ENCODE peak calls at places on chromosomes 3 and 15, in five cellular contexts. One of them, this sample, is unnamed.
A peak's percentile ranks its signal among the peaks of the same experiment; 100 is the strongest.

GRCh38 chr3:134449277-134449676 is 36.5 kb downstream of the ANAPC13 start:
- DNase-seq in adrenal gland: peak; percentile 39
- DNase-seq in GM12864: no peak
- DNase-seq in cardiac fibroblast: peak; percentile 68
- DNase-seq in CD8-positive, alpha-beta T cell: no peak
- DNase-seq in this sample: peak; percentile 72

GRCh38 chr3:48068886-48069285 is 52.7 kb upstream of the MAP4 start:
- DNase-seq in GM12864: no peak
- DNase-seq in adrenal gland: no peak
- DNase-seq in cardiac fibroblast: no peak
- DNase-seq in CD8-positive, alpha-beta T cell: no peak
- DNase-seq in this sample: peak; percentile 71

GRCh38 chr3:39705351-39705900 is 104.0 kb upstream of the MYRIP start:
- DNase-seq in adrenal gland: no peak
- DNase-seq in cardiac fibroblast: peak; percentile 42
- DNase-seq in GM12864: no peak
- DNase-seq in CD8-positive, alpha-beta T cell: no peak
- DNase-seq in this sample: peak; percentile 10

GRCh38 chr15:78875107-78875914 is 2.6 kb downstream of the MORF4L1 start:
- DNase-seq in GM12864: no peak
- DNase-seq in adrenal gland: no peak
- DNase-seq in CD8-positive, alpha-beta T cell: no peak
- DNase-seq in cardiac fibroblast: no peak
- DNase-seq in this sample: peak; percentile 26

GRCh38 chr15:59814409-59814808 is 125.3 kb upstream of the BNIP2 start:
- DNase-seq in cardiac fibroblast: no peak
- DNase-seq in CD8-positive, alpha-beta T cell: peak; percentile 41
- DNase-seq in GM12864: no peak
- DNase-seq in adrenal gland: no peak
- DNase-seq in this sample: no peak

GRCh38 chr3:16509721-16510619 is 3.5 kb downstream of the RFTN1 start:
- DNase-seq in adrenal gland: no peak
- DNase-seq in CD8-positive, alpha-beta T cell: no peak
- DNase-seq in cardiac fibroblast: no peak
- DNase-seq in GM12864: no peak
- DNase-seq in this sample: no peak

GRCh38 chr15:47196057-47196456 is 521.2 kb upstream of the SEMA6D start:
- DNase-seq in cardiac fibroblast: peak; percentile 92
- DNase-seq in GM12864: peak; percentile 18
- DNase-seq in adrenal gland: peak; percentile 86
- DNase-seq in CD8-positive, alpha-beta T cell: peak; percentile 14
- DNase-seq in this sample: peak; percentile 95

GRCh38 chr3:18396428-18396827 is 28.7 kb downstream of the SATB1 start:
- DNase-seq in CD8-positive, alpha-beta T cell: no peak
- DNase-seq in cardiac fibroblast: no peak
- DNase-seq in adrenal gland: no peak
- DNase-seq in GM12864: no peak
- DNase-seq in this sample: no peak

GRCh38 chr3:7877312-7877711 is 624.3 kb upstream of the LMCD1 start:
- DNase-seq in GM12864: no peak
- DNase-seq in adrenal gland: no peak
- DNase-seq in cardiac fibroblast: no peak
- DNase-seq in CD8-positive, alpha-beta T cell: no peak
- DNase-seq in this sample: no peak

GRCh38 chr3:186806173-186807055 is at the start of gene RFC4:
- DNase-seq in CD8-positive, alpha-beta T cell: peak; percentile 84
- DNase-seq in adrenal gland: peak; percentile 79
- DNase-seq in GM12864: peak; percentile 55
- DNase-seq in cardiac fibroblast: peak; percentile 65
- DNase-seq in this sample: peak; percentile 60

GRCh38 chr3:116037954-116038911 is 407.1 kb downstream of the LSAMP start:
- DNase-seq in GM12864: peak; percentile 60
- DNase-seq in cardiac fibroblast: no peak
- DNase-seq in CD8-positive, alpha-beta T cell: no peak
- DNase-seq in adrenal gland: no peak
- DNase-seq in this sample: no peak

GRCh38 chr15:49495993-49496747 is 73.1 kb downstream of the FGF7 start:
- DNase-seq in CD8-positive, alpha-beta T cell: no peak
- DNase-seq in GM12864: no peak
- DNase-seq in adrenal gland: no peak
- DNase-seq in cardiac fibroblast: peak; percentile 65
- DNase-seq in this sample: peak; percentile 71

GRCh38 chr15:32659340-32659831 is 17.9 kb downstream of the SCG5 start:
- DNase-seq in CD8-positive, alpha-beta T cell: no peak
- DNase-seq in GM12864: no peak
- DNase-seq in adrenal gland: no peak
- DNase-seq in cardiac fibroblast: peak; percentile 23
- DNase-seq in this sample: peak; percentile 57

GRCh38 chr3:20772869-20773268 is 586.9 kb upstream of the SGO1 start:
- DNase-seq in adrenal gland: no peak
- DNase-seq in CD8-positive, alpha-beta T cell: no peak
- DNase-seq in cardiac fibroblast: no peak
- DNase-seq in GM12864: no peak
- DNase-seq in this sample: no peak

GRCh38 chr3:78569820-78570219 is 1198.0 kb downstream of the ROBO1 start:
- DNase-seq in adrenal gland: no peak
- DNase-seq in cardiac fibroblast: no peak
- DNase-seq in GM12864: no peak
- DNase-seq in CD8-positive, alpha-beta T cell: no peak
- DNase-seq in this sample: no peak

GRCh38 chr3:27368831-27369607 is at the start of gene NEK10:
- DNase-seq in cardiac fibroblast: peak; percentile 91
- DNase-seq in CD8-positive, alpha-beta T cell: peak; percentile 93
- DNase-seq in adrenal gland: peak; percentile 94
- DNase-seq in GM12864: peak; percentile 62
- DNase-seq in this sample: peak; percentile 96

GRCh38 chr15:62749036-62749435 is 293.5 kb upstream of the TPM1 start:
- DNase-seq in CD8-positive, alpha-beta T cell: no peak
- DNase-seq in GM12864: no peak
- DNase-seq in adrenal gland: no peak
- DNase-seq in cardiac fibroblast: no peak
- DNase-seq in this sample: no peak

GRCh38 chr3:158625881-158626280 is 18.4 kb upstream of the GFM1 start:
- DNase-seq in cardiac fibroblast: no peak
- DNase-seq in adrenal gland: no peak
- DNase-seq in GM12864: no peak
- DNase-seq in CD8-positive, alpha-beta T cell: no peak
- DNase-seq in this sample: no peak

GRCh38 chr3:133124511-133124910 is 86.3 kb downstream of the TMEM108 start:
- DNase-seq in CD8-positive, alpha-beta T cell: no peak
- DNase-seq in cardiac fibroblast: peak; percentile 22
- DNase-seq in adrenal gland: peak; percentile 75
- DNase-seq in GM12864: no peak
- DNase-seq in this sample: no peak

GRCh38 chr3:161586836-161587235 is 90.2 kb downstream of the OTOL1 start:
- DNase-seq in GM12864: no peak
- DNase-seq in adrenal gland: no peak
- DNase-seq in cardiac fibroblast: no peak
- DNase-seq in CD8-positive, alpha-beta T cell: no peak
- DNase-seq in this sample: no peak

GRCh38 chr15:43463542-43463941 is 29.4 kb downstream of the TP53BP1 start:
- DNase-seq in CD8-positive, alpha-beta T cell: no peak
- DNase-seq in adrenal gland: no peak
- DNase-seq in GM12864: no peak
- DNase-seq in cardiac fibroblast: peak; percentile 16
- DNase-seq in this sample: peak; percentile 51

GRCh38 chr3:143830063-143830462 is 18.2 kb downstream of the SLC9A9 start:
- DNase-seq in CD8-positive, alpha-beta T cell: no peak
- DNase-seq in cardiac fibroblast: no peak
- DNase-seq in GM12864: no peak
- DNase-seq in adrenal gland: no peak
- DNase-seq in this sample: no peak

GRCh38 chr3:119702530-119703527 is at the start of gene CFAP91:
- DNase-seq in adrenal gland: peak; percentile 98
- DNase-seq in CD8-positive, alpha-beta T cell: peak; percentile 79
- DNase-seq in GM12864: peak; percentile 62
- DNase-seq in cardiac fibroblast: peak; percentile 96
- DNase-seq in this sample: peak; percentile 95

GRCh38 chr15:77493324-77493907 is 72.7 kb downstream of the HMG20A start:
- DNase-seq in cardiac fibroblast: no peak
- DNase-seq in adrenal gland: no peak
- DNase-seq in CD8-positive, alpha-beta T cell: no peak
- DNase-seq in GM12864: peak; percentile 5
- DNase-seq in this sample: peak; percentile 28

DNA sequence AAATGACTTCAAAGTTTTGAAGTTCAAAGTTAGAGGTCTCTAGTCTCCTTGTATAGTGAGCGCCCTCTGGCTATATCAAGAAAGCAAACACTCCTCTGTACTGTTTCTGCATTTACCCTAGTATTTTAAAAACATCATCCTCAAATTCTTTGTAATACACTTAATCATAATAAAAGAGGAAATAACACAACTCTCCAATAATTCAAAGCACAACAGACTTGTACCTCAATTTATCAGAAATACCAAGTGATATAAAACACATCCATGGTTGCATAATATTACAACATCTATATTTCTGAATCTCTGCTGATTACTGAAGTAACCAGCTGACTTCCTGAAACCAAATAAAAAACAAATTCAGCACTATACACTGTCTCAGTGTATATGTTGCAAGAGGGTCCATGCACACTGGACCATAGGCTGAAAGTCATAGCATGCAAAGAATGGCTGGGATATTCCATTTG is 12.5 kb downstream of the PLOD2 start:
- DNase-seq in GM12864: no peak
- DNase-seq in CD8-positive, alpha-beta T cell: no peak
- DNase-seq in cardiac fibroblast: peak; percentile 71
- DNase-seq in adrenal gland: no peak
- DNase-seq in this sample: peak; percentile 75
- TF ChIP-seq CTCF in GM12864: no peak
- TF ChIP-seq CTCF in CD8-positive, alpha-beta T cell: no peak
- TF ChIP-seq CTCF in cardiac fibroblast: peak; percentile 22
- TF ChIP-seq CTCF in adrenal gland: no peak
- TF ChIP-seq CTCF in this sample: peak; percentile 61

GRCh38 chr15:90405208-90405607 is 17.2 kb downstream of the IQGAP1 start:
- DNase-seq in GM12864: no peak
- DNase-seq in adrenal gland: no peak
- DNase-seq in CD8-positive, alpha-beta T cell: no peak
- DNase-seq in cardiac fibroblast: no peak
- DNase-seq in this sample: no peak
- H3K4me3 ChIP-seq in GM12864: no peak overlapping the region
- H3K4me3 ChIP-seq in adrenal gland: no peak overlapping the region
- H3K4me3 ChIP-seq in CD8-positive, alpha-beta T cell: no peak overlapping the region
- H3K4me3 ChIP-seq in cardiac fibroblast: no peak overlapping the region
- H3K4me3 ChIP-seq in this sample: no peak overlapping the region

DNA sequence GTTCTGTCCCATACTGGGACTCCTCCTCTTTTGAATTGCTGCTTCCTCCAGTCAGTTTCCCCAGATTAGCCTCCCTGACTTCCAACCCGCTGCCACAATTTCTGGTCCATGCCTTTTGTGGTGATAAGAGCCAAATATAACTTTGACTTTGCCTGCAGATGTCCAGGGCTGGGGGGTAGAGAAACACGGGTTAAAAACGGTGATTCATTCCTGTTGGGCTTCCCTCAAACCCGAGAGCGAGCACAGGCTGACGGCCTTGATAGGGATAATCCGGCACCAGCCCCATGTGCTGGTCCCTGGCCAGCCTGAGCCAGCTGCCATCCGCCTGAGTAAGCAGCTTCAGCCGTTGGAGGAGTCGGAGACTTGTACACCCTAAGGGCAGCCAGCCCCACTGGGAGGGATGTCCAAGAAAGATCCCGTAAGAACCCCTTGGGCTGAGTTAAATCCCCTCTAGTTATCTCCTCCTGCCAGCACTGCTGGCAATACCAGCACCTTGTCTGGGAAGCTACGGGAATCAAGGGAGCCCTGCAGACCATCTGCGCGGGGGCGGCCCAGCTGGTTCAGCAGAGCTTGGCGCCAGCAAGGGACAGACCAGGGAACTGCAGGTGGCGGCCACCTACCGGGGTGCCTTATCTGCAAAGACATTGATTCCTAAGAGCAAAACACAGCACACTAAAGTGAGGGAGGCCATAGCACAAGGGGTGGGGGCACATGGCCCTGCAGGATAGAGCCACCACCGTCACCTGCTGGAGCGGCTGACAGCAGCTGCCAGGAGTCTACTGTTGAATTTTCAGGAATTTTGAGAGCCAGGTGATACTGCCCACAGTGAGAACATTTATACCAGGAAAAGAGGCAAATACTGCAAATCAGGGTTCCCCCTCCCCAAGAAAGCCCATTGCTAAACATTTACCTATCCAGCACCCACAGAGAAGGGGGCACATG is 18.1 kb downstream of the CSPG4 start:
- DNase-seq in GM12864: no peak
- DNase-seq in cardiac fibroblast: peak; percentile 96
- DNase-seq in adrenal gland: peak; percentile 95
- DNase-seq in CD8-positive, alpha-beta T cell: no peak
- DNase-seq in this sample: peak; percentile 94
- TF ChIP-seq CTCF in GM12864: peak; percentile 57
- TF ChIP-seq CTCF in cardiac fibroblast: peak; percentile 47
- TF ChIP-seq CTCF in adrenal gland: peak; percentile 40
- TF ChIP-seq CTCF in CD8-positive, alpha-beta T cell: no peak
- TF ChIP-seq CTCF in this sample: peak; percentile 41

GRCh38 chr3:198079771-198080520 is 119.9 kb downstream of the LMLN start:
- DNase-seq in CD8-positive, alpha-beta T cell: peak; percentile 37
- DNase-seq in GM12864: no peak
- DNase-seq in cardiac fibroblast: peak; percentile 5
- DNase-seq in adrenal gland: no peak
- DNase-seq in this sample: peak; percentile 23
- H3K4me3 ChIP-seq in CD8-positive, alpha-beta T cell: peak overlapping the region; percentile 82
- H3K4me3 ChIP-seq in GM12864: no peak overlapping the region
- H3K4me3 ChIP-seq in cardiac fibroblast: peak overlapping the region; percentile 38
- H3K4me3 ChIP-seq in adrenal gland: peak overlapping the region; percentile 47
- H3K4me3 ChIP-seq in this sample: peak overlapping the region; percentile 43